ENCODE peak calls at places on chromosomes 13 and 19, in eight cellular contexts. One of them, this sample, is unnamed.
A peak's percentile ranks its signal among the peaks of the same experiment; 100 is the strongest.

GRCh38 chr13:48233886-48234488 is 981 bp downstream of the ITM2B start:
- DNase-seq in IMR-90: peak; percentile 61
- DNase-seq in uterus: no peak
- DNase-seq in A549: no peak
- DNase-seq in esophagus muscularis mucosa: no peak
- DNase-seq in testis: peak; percentile 36
- DNase-seq in GM12878: peak; percentile 30
- DNase-seq in tibial nerve: no peak
- DNase-seq in this sample: no peak

GRCh38 chr13:46894534-46894906 is 2.3 kb downstream of the HTR2A start:
- DNase-seq in IMR-90: no peak
- DNase-seq in uterus: no peak
- DNase-seq in A549: no peak
- DNase-seq in esophagus muscularis mucosa: no peak
- DNase-seq in testis: no peak
- DNase-seq in GM12878: no peak
- DNase-seq in tibial nerve: no peak
- DNase-seq in this sample: no peak

GRCh38 chr13:25679154-25679553 is 307.4 kb downstream of the ATP8A2 start:
- DNase-seq in IMR-90: no peak
- DNase-seq in uterus: no peak
- DNase-seq in A549: no peak
- DNase-seq in esophagus muscularis mucosa: no peak
- DNase-seq in testis: peak; percentile 53
- DNase-seq in GM12878: no peak
- DNase-seq in tibial nerve: no peak
- DNase-seq in this sample: no peak

GRCh38 chr19:42032428-42032827 is 37.6 kb downstream of the GRIK5 start:
- DNase-seq in IMR-90: no peak
- DNase-seq in uterus: no peak
- DNase-seq in A549: no peak
- DNase-seq in esophagus muscularis mucosa: no peak
- DNase-seq in testis: no peak
- DNase-seq in GM12878: no peak
- DNase-seq in tibial nerve: no peak
- DNase-seq in this sample: no peak

GRCh38 chr13:48333976-48334375 is 30.4 kb downstream of the RB1 start:
- DNase-seq in IMR-90: peak; percentile 36
- DNase-seq in uterus: no peak
- DNase-seq in A549: no peak
- DNase-seq in esophagus muscularis mucosa: no peak
- DNase-seq in testis: no peak
- DNase-seq in GM12878: no peak
- DNase-seq in tibial nerve: no peak
- DNase-seq in this sample: no peak

GRCh38 chr13:46640843-46641242 is 87.9 kb downstream of the LRCH1 start:
- DNase-seq in IMR-90: peak; percentile 58
- DNase-seq in uterus: no peak
- DNase-seq in A549: no peak
- DNase-seq in esophagus muscularis mucosa: no peak
- DNase-seq in testis: no peak
- DNase-seq in GM12878: no peak
- DNase-seq in tibial nerve: no peak
- DNase-seq in this sample: no peak

GRCh38 chr19:2150794-2151338 is 500 bp downstream of the AP3D1 start:
- DNase-seq in IMR-90: no peak
- DNase-seq in uterus: peak; percentile 40
- DNase-seq in A549: no peak
- DNase-seq in esophagus muscularis mucosa: no peak
- DNase-seq in testis: peak; percentile 35
- DNase-seq in GM12878: no peak
- DNase-seq in tibial nerve: no peak
- DNase-seq in this sample: peak; percentile 32

GRCh38 chr19:840519-841206 is at the start of gene PRTN3:
- DNase-seq in IMR-90: no peak
- DNase-seq in uterus: no peak
- DNase-seq in A549: no peak
- DNase-seq in esophagus muscularis mucosa: no peak
- DNase-seq in testis: no peak
- DNase-seq in GM12878: no peak
- DNase-seq in tibial nerve: no peak
- DNase-seq in this sample: no peak

GRCh38 chr19:10699650-10700335 is 1.4 kb upstream of the QTRT1 start:
- DNase-seq in IMR-90: peak; percentile 54
- DNase-seq in uterus: no peak
- DNase-seq in A549: peak; percentile 63
- DNase-seq in esophagus muscularis mucosa: no peak
- DNase-seq in testis: peak; percentile 80
- DNase-seq in GM12878: peak; percentile 35
- DNase-seq in tibial nerve: no peak
- DNase-seq in this sample: peak; percentile 70

GRCh38 chr13:27349458-27349857 is 75.0 kb upstream of the GTF3A start:
- DNase-seq in IMR-90: peak; percentile 90
- DNase-seq in uterus: no peak
- DNase-seq in A549: no peak
- DNase-seq in esophagus muscularis mucosa: no peak
- DNase-seq in testis: no peak
- DNase-seq in GM12878: no peak
- DNase-seq in tibial nerve: no peak
- DNase-seq in this sample: no peak

GRCh38 chr19:14577885-14578427 is 4.9 kb upstream of the CLEC17A start:
- DNase-seq in IMR-90: no peak
- DNase-seq in uterus: no peak
- DNase-seq in A549: no peak
- DNase-seq in esophagus muscularis mucosa: no peak
- DNase-seq in testis: no peak
- DNase-seq in GM12878: peak; percentile 53
- DNase-seq in tibial nerve: no peak
- DNase-seq in this sample: no peak

GRCh38 chr19:29673451-29674371 is 8.4 kb downstream of the PLEKHF1 start:
- DNase-seq in IMR-90: no peak
- DNase-seq in uterus: no peak
- DNase-seq in A549: no peak
- DNase-seq in esophagus muscularis mucosa: no peak
- DNase-seq in testis: no peak
- DNase-seq in GM12878: no peak
- DNase-seq in tibial nerve: no peak
- DNase-seq in this sample: no peak

GRCh38 chr13:60120617-60121016 is 43.1 kb downstream of the DIAPH3 start:
- DNase-seq in IMR-90: no peak
- DNase-seq in uterus: no peak
- DNase-seq in A549: no peak
- DNase-seq in esophagus muscularis mucosa: no peak
- DNase-seq in testis: no peak
- DNase-seq in GM12878: no peak
- DNase-seq in tibial nerve: no peak
- DNase-seq in this sample: no peak

GRCh38 chr19:6589711-6590457 is 1.1 kb downstream of the CD70 start:
- DNase-seq in IMR-90: no peak
- DNase-seq in uterus: no peak
- DNase-seq in A549: no peak
- DNase-seq in esophagus muscularis mucosa: no peak
- DNase-seq in testis: no peak
- DNase-seq in GM12878: no peak
- DNase-seq in tibial nerve: no peak
- DNase-seq in this sample: no peak

GRCh38 chr19:16326401-16327130 is 1.9 kb downstream of the KLF2 start:
- DNase-seq in IMR-90: no peak
- DNase-seq in uterus: no peak
- DNase-seq in A549: no peak
- DNase-seq in esophagus muscularis mucosa: no peak
- DNase-seq in testis: no peak
- DNase-seq in GM12878: no peak
- DNase-seq in tibial nerve: no peak
- DNase-seq in this sample: no peak

GRCh38 chr19:16324384-16325160 is at the start of gene KLF2:
- DNase-seq in IMR-90: peak; percentile 90
- DNase-seq in uterus: peak; percentile 97
- DNase-seq in A549: peak; percentile 87
- DNase-seq in esophagus muscularis mucosa: peak; percentile 97
- DNase-seq in testis: peak; percentile 91
- DNase-seq in GM12878: no peak
- DNase-seq in tibial nerve: peak; percentile 91
- DNase-seq in this sample: peak; percentile 83

GRCh38 chr19:16325161-16325527 is 518 bp downstream of the KLF2 start:
- DNase-seq in IMR-90: no peak
- DNase-seq in uterus: peak; percentile 52
- DNase-seq in A549: peak; percentile 41
- DNase-seq in esophagus muscularis mucosa: no peak
- DNase-seq in testis: peak; percentile 40
- DNase-seq in GM12878: no peak
- DNase-seq in tibial nerve: no peak
- DNase-seq in this sample: peak; percentile 47

GRCh38 chr19:16327131-16327450 is 2.5 kb downstream of the KLF2 start:
- DNase-seq in IMR-90: no peak
- DNase-seq in uterus: no peak
- DNase-seq in A549: no peak
- DNase-seq in esophagus muscularis mucosa: no peak
- DNase-seq in testis: no peak
- DNase-seq in GM12878: no peak
- DNase-seq in tibial nerve: no peak
- DNase-seq in this sample: no peak

DNA sequence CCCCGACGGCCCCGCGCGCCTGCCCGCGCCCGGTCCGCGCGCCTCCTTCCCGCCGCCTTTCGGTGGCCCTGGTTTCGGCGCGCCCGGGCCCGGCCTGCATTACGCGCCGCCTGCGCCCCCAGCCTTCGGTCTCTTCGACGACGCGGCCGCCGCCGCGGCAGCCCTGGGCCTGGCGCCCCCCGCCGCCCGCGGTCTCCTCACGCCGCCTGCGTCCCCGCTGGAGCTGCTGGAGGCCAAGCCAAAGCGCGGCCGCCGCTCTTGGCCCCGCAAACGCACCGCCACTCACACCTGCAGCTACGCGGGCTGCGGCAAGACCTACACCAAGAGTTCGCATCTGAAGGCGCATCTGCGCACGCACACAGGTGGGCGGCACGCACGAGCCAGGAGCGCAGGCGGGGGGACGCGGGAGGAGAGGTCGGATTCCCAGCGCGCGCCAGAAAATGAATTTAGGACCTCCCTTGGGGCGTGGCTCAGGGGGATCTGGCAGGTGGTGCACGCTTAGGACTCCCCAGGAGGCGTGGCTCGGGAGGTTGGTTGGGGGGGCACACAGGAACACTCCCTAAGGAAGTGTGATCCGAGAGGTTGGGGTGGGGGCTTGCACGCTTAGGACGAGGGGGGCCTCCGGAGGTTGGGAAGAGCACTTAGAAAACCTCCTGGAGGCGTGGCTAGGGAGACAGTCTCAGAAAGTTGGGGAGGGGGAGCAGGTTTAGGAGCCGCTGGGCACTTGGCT is 1.2 kb downstream of the KLF2 start:
- DNase-seq in IMR-90: no peak
- DNase-seq in uterus: peak; percentile 53
- DNase-seq in A549: peak; percentile 43
- DNase-seq in esophagus muscularis mucosa: no peak
- DNase-seq in testis: peak; percentile 66
- DNase-seq in GM12878: no peak
- DNase-seq in tibial nerve: no peak
- DNase-seq in this sample: peak; percentile 22
- TF ChIP-seq POLR2A in IMR-90: peak; percentile 65
- TF ChIP-seq POLR2A in uterus: no peak
- TF ChIP-seq POLR2A in A549: no peak
- TF ChIP-seq POLR2A in esophagus muscularis mucosa: peak; percentile 5
- TF ChIP-seq POLR2A in testis: no peak
- TF ChIP-seq POLR2A in GM12878: peak; percentile 75
- TF ChIP-seq POLR2A in tibial nerve: no peak
- TF ChIP-seq POLR2A in this sample: no peak

GRCh38 chr19:50962245-50962644 is 7.1 kb downstream of the KLK6 start:
- DNase-seq in IMR-90: no peak
- DNase-seq in uterus: no peak
- DNase-seq in A549: peak; percentile 21
- DNase-seq in esophagus muscularis mucosa: no peak
- DNase-seq in testis: peak; percentile 16
- DNase-seq in GM12878: no peak
- DNase-seq in tibial nerve: no peak
- DNase-seq in this sample: no peak
- H3K4me1 ChIP-seq in IMR-90: no peaks in the 10 kb centered on the region
- H3K4me1 ChIP-seq in uterus: no peaks in the 10 kb centered on the region
- H3K4me1 ChIP-seq in A549: no peaks in the 10 kb centered on the region
- H3K4me1 ChIP-seq in esophagus muscularis mucosa: no peaks in the 10 kb centered on the region
- H3K4me1 ChIP-seq in testis: no peaks in the 10 kb centered on the region
- H3K4me1 ChIP-seq in GM12878: no peaks in the 10 kb centered on the region
- H3K4me1 ChIP-seq in tibial nerve: no peaks in the 10 kb centered on the region
- H3K4me1 ChIP-seq in this sample: no peaks in the 10 kb centered on the region

DNA sequence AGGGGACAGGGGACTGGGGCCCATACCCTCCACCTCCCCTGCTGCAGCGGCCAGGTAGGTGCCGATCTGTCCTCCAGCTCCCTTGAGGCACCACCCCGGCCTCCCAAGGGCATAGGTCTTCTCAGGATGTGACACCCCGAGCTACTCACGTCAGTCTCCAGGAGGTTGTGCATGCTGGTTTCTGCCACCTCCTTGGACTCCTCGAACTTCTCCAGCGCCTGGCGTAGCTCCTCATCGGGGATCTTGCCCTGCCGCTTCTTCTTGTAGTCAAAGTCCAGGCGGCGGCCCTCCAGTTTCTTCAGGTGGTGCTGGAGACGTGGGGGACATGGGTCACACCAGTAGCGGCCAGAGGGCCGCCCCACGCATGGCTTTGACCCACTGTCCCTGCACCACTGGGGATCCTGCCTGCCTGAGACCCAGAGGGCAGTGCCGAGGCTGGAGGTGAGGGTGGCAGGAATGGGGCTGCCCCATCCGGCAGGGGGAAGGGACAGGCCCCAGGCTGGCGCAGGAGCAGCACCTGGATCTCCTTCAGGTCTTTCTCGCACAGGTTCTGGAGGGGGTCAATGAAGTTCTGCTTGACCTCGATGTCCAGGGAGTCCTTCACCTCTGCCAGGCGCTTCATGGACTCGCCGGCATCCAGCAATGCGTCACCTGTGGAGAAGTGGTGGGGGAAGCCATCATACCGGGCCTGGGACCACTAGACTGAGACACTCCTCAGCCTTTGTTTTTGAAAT is 20.4 kb downstream of the MPND start:
- DNase-seq in IMR-90: no peak
- DNase-seq in uterus: no peak
- DNase-seq in A549: no peak
- DNase-seq in esophagus muscularis mucosa: no peak
- DNase-seq in testis: no peak
- DNase-seq in GM12878: no peak
- DNase-seq in tibial nerve: no peak
- DNase-seq in this sample: no peak
- TF ChIP-seq POLR2A in IMR-90: no peak
- TF ChIP-seq POLR2A in uterus: no peak
- TF ChIP-seq POLR2A in A549: no peak
- TF ChIP-seq POLR2A in esophagus muscularis mucosa: no peak
- TF ChIP-seq POLR2A in testis: no peak
- TF ChIP-seq POLR2A in GM12878: no peak
- TF ChIP-seq POLR2A in tibial nerve: no peak
- TF ChIP-seq POLR2A in this sample: no peak

DNA sequence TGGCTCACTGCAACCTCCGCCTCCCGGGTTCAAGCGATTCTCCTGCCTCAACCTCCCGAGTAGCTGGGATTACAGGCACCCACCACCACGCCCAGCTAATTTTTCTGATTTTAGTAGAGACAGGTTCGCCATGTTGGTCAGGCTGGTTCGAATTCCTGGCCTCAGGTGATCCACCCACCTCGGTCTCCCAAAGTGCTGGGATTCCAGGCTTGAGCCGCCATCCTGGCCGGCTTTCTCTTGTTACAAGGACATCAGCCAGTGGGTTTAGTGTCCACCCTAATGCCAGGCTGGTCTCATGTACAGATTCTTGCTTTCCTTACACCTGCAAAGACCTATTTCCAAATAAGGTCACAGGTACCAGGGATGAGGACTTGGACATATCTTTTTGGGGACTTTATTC is 6.8 kb downstream of the PIK3R2 start:
- DNase-seq in IMR-90: no peak
- DNase-seq in uterus: no peak
- DNase-seq in A549: no peak
- DNase-seq in esophagus muscularis mucosa: no peak
- DNase-seq in testis: no peak
- DNase-seq in GM12878: no peak
- DNase-seq in tibial nerve: no peak
- DNase-seq in this sample: no peak
- H3K4me1 ChIP-seq in IMR-90: peaks cover 15% of the 10 kb centered on the region
- H3K4me1 ChIP-seq in uterus: no peaks in the 10 kb centered on the region
- H3K4me1 ChIP-seq in A549: peaks cover 22% of the 10 kb centered on the region
- H3K4me1 ChIP-seq in esophagus muscularis mucosa: peaks cover 54% of the 10 kb centered on the region
- H3K4me1 ChIP-seq in testis: peaks cover 34% of the 10 kb centered on the region
- H3K4me1 ChIP-seq in GM12878: peaks cover 5% of the 10 kb centered on the region
- H3K4me1 ChIP-seq in tibial nerve: no peaks in the 10 kb centered on the region
- H3K4me1 ChIP-seq in this sample: peaks cover 48% of the 10 kb centered on the region

This sample was measured in body of pancreas.